ENCODE peak calls at places on chromosomes 16 and 17, in six cellular contexts. One of them, this sample, is unnamed.

GRCh38 chr16:84324439-84325262 is 30.0 kb downstream of the WFDC1 start:
- DNase-seq in NCI-H510A treated with DMSO at 0.1 percent for 48 hours: no peak
- DNase-seq in Ammon's horn: no peak
- DNase-seq in germinal center: no peak
- DNase-seq in activated T-helper 1 cell treated with Interleukin-2 at 50 U/mL for 16 hours: no peak
- DNase-seq in stimulated activated CD4-positive, alpha-beta T cell treated with anti-CD3 and anti-CD28 coated beads, Interleukin-15, amount 100 ng/mL, for 1 hour: no peak
- DNase-seq in this sample: no peak

GRCh38 chr16:75080205-75081029 is 36.2 kb downstream of the LDHD start:
- DNase-seq in stimulated activated CD4-positive, alpha-beta T cell treated with anti-CD3 and anti-CD28 coated beads, Interleukin-15, amount 100 ng/mL, for 1 hour: no peak
- DNase-seq in germinal center: no peak
- DNase-seq in NCI-H510A treated with DMSO at 0.1 percent for 48 hours: no peak
- DNase-seq in Ammon's horn: no peak
- DNase-seq in activated T-helper 1 cell treated with Interleukin-2 at 50 U/mL for 16 hours: no peak
- DNase-seq in this sample: no peak

GRCh38 chr17:35315283-35315682 is 58.1 kb downstream of the SLFN11 start:
- DNase-seq in stimulated activated CD4-positive, alpha-beta T cell treated with anti-CD3 and anti-CD28 coated beads, Interleukin-15, amount 100 ng/mL, for 1 hour: no peak
- DNase-seq in NCI-H510A treated with DMSO at 0.1 percent for 48 hours: no peak
- DNase-seq in Ammon's horn: no peak
- DNase-seq in activated T-helper 1 cell treated with Interleukin-2 at 50 U/mL for 16 hours: no peak
- DNase-seq in germinal center: no peak
- DNase-seq in this sample: no peak

GRCh38 chr17:44417553-44417952 is 28.1 kb upstream of the ITGA2B start:
- DNase-seq in stimulated activated CD4-positive, alpha-beta T cell treated with anti-CD3 and anti-CD28 coated beads, Interleukin-15, amount 100 ng/mL, for 1 hour: no peak
- DNase-seq in activated T-helper 1 cell treated with Interleukin-2 at 50 U/mL for 16 hours: no peak
- DNase-seq in NCI-H510A treated with DMSO at 0.1 percent for 48 hours: no peak
- DNase-seq in Ammon's horn: peak; percentile 59
- DNase-seq in germinal center: no peak
- DNase-seq in this sample: no peak

GRCh38 chr16:2816751-2817495 is at the start of gene PRSS21:
- DNase-seq in stimulated activated CD4-positive, alpha-beta T cell treated with anti-CD3 and anti-CD28 coated beads, Interleukin-15, amount 100 ng/mL, for 1 hour: peak; percentile 28
- DNase-seq in NCI-H510A treated with DMSO at 0.1 percent for 48 hours: no peak
- DNase-seq in activated T-helper 1 cell treated with Interleukin-2 at 50 U/mL for 16 hours: peak; percentile 17
- DNase-seq in germinal center: peak; percentile 34
- DNase-seq in Ammon's horn: no peak
- DNase-seq in this sample: no peak

GRCh38 chr17:76667356-76667755 is 23.8 kb upstream of the ST6GALNAC1 start:
- DNase-seq in stimulated activated CD4-positive, alpha-beta T cell treated with anti-CD3 and anti-CD28 coated beads, Interleukin-15, amount 100 ng/mL, for 1 hour: no peak
- DNase-seq in Ammon's horn: no peak
- DNase-seq in germinal center: no peak
- DNase-seq in NCI-H510A treated with DMSO at 0.1 percent for 48 hours: no peak
- DNase-seq in activated T-helper 1 cell treated with Interleukin-2 at 50 U/mL for 16 hours: no peak
- DNase-seq in this sample: no peak

GRCh38 chr16:64094992-64095579 is 1026.8 kb downstream of the CDH11 start:
- DNase-seq in Ammon's horn: no peak
- DNase-seq in activated T-helper 1 cell treated with Interleukin-2 at 50 U/mL for 16 hours: no peak
- DNase-seq in stimulated activated CD4-positive, alpha-beta T cell treated with anti-CD3 and anti-CD28 coated beads, Interleukin-15, amount 100 ng/mL, for 1 hour: no peak
- DNase-seq in NCI-H510A treated with DMSO at 0.1 percent for 48 hours: no peak
- DNase-seq in germinal center: no peak
- DNase-seq in this sample: no peak

GRCh38 chr17:76147211-76148014 is 6.4 kb upstream of the FOXJ1 start:
- DNase-seq in germinal center: no peak
- DNase-seq in NCI-H510A treated with DMSO at 0.1 percent for 48 hours: peak; percentile 52
- DNase-seq in Ammon's horn: no peak
- DNase-seq in activated T-helper 1 cell treated with Interleukin-2 at 50 U/mL for 16 hours: no peak
- DNase-seq in stimulated activated CD4-positive, alpha-beta T cell treated with anti-CD3 and anti-CD28 coated beads, Interleukin-15, amount 100 ng/mL, for 1 hour: no peak
- DNase-seq in this sample: peak; percentile 65

GRCh38 chr17:37607637-37608368 is 1.4 kb downstream of the SYNRG start:
- DNase-seq in stimulated activated CD4-positive, alpha-beta T cell treated with anti-CD3 and anti-CD28 coated beads, Interleukin-15, amount 100 ng/mL, for 1 hour: no peak
- DNase-seq in Ammon's horn: no peak
- DNase-seq in activated T-helper 1 cell treated with Interleukin-2 at 50 U/mL for 16 hours: peak; percentile 1
- DNase-seq in NCI-H510A treated with DMSO at 0.1 percent for 48 hours: no peak
- DNase-seq in germinal center: peak; percentile 46
- DNase-seq in this sample: no peak

This sample was measured in G401.